ENCODE peak calls at places on chromosomes 3 and 15, in four cellular contexts. One of them, this sample, is unnamed.

GRCh38 chr3:53169045-53169831 is 8.2 kb downstream of the PRKCD start:
- DNase-seq in H54: no peak
- DNase-seq in aorta: no peak
- DNase-seq in NCI-H460: no peak
- DNase-seq in this sample: no peak

GRCh38 chr15:76078285-76078863 is 18.6 kb downstream of the TMEM266 start:
- DNase-seq in H54: no peak
- DNase-seq in aorta: no peak
- DNase-seq in NCI-H460: no peak
- DNase-seq in this sample: no peak

GRCh38 chr15:99131441-99132023 is 26.7 kb downstream of the SYNM start:
- DNase-seq in H54: no peak
- DNase-seq in aorta: no peak
- DNase-seq in NCI-H460: no peak
- DNase-seq in this sample: no peak

GRCh38 chr3:118102737-118103136 is 931.9 kb downstream of the IGSF11 start:
- DNase-seq in H54: no peak
- DNase-seq in aorta: no peak
- DNase-seq in NCI-H460: no peak
- DNase-seq in this sample: no peak

GRCh38 chr3:171446801-171447578 is 13.2 kb downstream of the TNIK start:
- DNase-seq in H54: no peak
- DNase-seq in aorta: no peak
- DNase-seq in NCI-H460: peak
- DNase-seq in this sample: peak

GRCh38 chr15:80834906-80835305 is 55.7 kb downstream of the CEMIP start:
- DNase-seq in H54: no peak
- DNase-seq in aorta: no peak
- DNase-seq in NCI-H460: no peak
- DNase-seq in this sample: no peak

GRCh38 chr3:16377196-16377595 is 112.2 kb downstream of the OXNAD1 start:
- DNase-seq in H54: no peak
- DNase-seq in aorta: no peak
- DNase-seq in NCI-H460: no peak
- DNase-seq in this sample: no peak

GRCh38 chr3:123602325-123602724 is 17.5 kb upstream of the HACD2 start:
- DNase-seq in H54: no peak
- DNase-seq in aorta: no peak
- DNase-seq in NCI-H460: peak
- DNase-seq in this sample: peak

GRCh38 chr3:145422541-145422940 is 738.4 kb downstream of the PLOD2 start:
- DNase-seq in H54: no peak
- DNase-seq in aorta: no peak
- DNase-seq in NCI-H460: no peak
- DNase-seq in this sample: no peak

GRCh38 chr15:29348308-29348914 is 78.8 kb upstream of the NSMCE3 start:
- DNase-seq in H54: no peak
- DNase-seq in aorta: peak
- DNase-seq in NCI-H460: no peak
- DNase-seq in this sample: no peak

GRCh38 chr3:14472471-14473351 is 67.4 kb downstream of the GRIP2 start:
- DNase-seq in H54: peak
- DNase-seq in aorta: no peak
- DNase-seq in NCI-H460: no peak
- DNase-seq in this sample: peak

GRCh38 chr3:135100349-135100741 is 305.3 kb downstream of the EPHB1 start:
- DNase-seq in H54: no peak
- DNase-seq in aorta: no peak
- DNase-seq in NCI-H460: no peak
- DNase-seq in this sample: no peak

GRCh38 chr3:196502775-196503181 is 790 bp downstream of the RNF168 start:
- DNase-seq in H54: peak
- DNase-seq in aorta: peak
- DNase-seq in NCI-H460: no peak
- DNase-seq in this sample: peak

GRCh38 chr3:39115870-39116269 is 8.4 kb downstream of the TTC21A start:
- DNase-seq in H54: no peak
- DNase-seq in aorta: no peak
- DNase-seq in NCI-H460: no peak
- DNase-seq in this sample: no peak

GRCh38 chr3:71910107-71910506 is 125.2 kb upstream of the PROK2 start:
- DNase-seq in H54: no peak
- DNase-seq in aorta: no peak
- DNase-seq in NCI-H460: no peak
- DNase-seq in this sample: no peak

GRCh38 chr3:174538116-174538515 is 321.0 kb upstream of the NAALADL2 start:
- DNase-seq in H54: no peak
- DNase-seq in aorta: no peak
- DNase-seq in NCI-H460: no peak
- DNase-seq in this sample: no peak

This sample was measured in HCEC 1CT.